ENCODE peak calls at places on chromosomes 11 and 22, in four cellular contexts. V is adrenal gland, P is uterus, D is sigmoid colon. M is an unnamed sample.

GRCh38 chr11:72781313-72782080 is 12.3 kb downstream of the STARD10 start:
- DNase-seq in V (no peak), P (no peak), D (no peak), M (no peak)

GRCh38 chr11:84612645-84613044 is 1014.5 kb downstream of the DLG2 start:
- DNase-seq in V (no peak), P (no peak), D (no peak), M (no peak)

GRCh38 chr11:77752518-77752917 is 68.0 kb downstream of the RSF1 start:
- DNase-seq in V (peak), P (no peak), D (no peak), M (no peak)

GRCh38 chr11:108278546-108278945 is 55.7 kb downstream of the ATM start:
- DNase-seq in V (peak), P (no peak), D (no peak), M (no peak)

GRCh38 chr11:15675683-15676082 is 561.0 kb downstream of the INSC start:
- DNase-seq in V (no peak), P (no peak), D (no peak), M (no peak)

GRCh38 chr11:126106929-126107328 is 44.3 kb upstream of the CDON start:
- DNase-seq in V (no peak), P (no peak), D (no peak), M (no peak)

GRCh38 chr11:122978303-122978620 is 3.4 kb downstream of the BSX start:
- DNase-seq in V (no peak), P (no peak), D (no peak), M (no peak)

GRCh38 chr11:130710442-130711101 is 205.7 kb downstream of the SNX19 start:
- DNase-seq in V (no peak), P (no peak), D (no peak), M (no peak)

GRCh38 chr22:34951212-34951611 is 114.7 kb upstream of the ISX start:
- DNase-seq in V (no peak), P (no peak), D (no peak), M (no peak)

GRCh38 chr22:46002757-46003270 is 25.9 kb upstream of the WNT7B start:
- DNase-seq in V (peak), P (no peak), D (peak), M (no peak)

GRCh38 chr11:5631969-5632635 is 7.3 kb downstream of the TRIM34 start:
- DNase-seq in V (no peak), P (no peak), D (no peak), M (no peak)

GRCh38 chr22:25845985-25846745 is 104.2 kb downstream of the MYO18B start:
- DNase-seq in V (no peak), P (no peak), D (no peak), M (no peak)

GRCh38 chr11:61091373-61092279 is 10.7 kb upstream of the CD5 start:
- DNase-seq in V (no peak), P (peak), D (no peak), M (no peak)

GRCh38 chr11:131998020-131998419 is 627.6 kb downstream of the NTM start:
- DNase-seq in V (no peak), P (peak), D (peak), M (no peak)

GRCh38 chr11:132217856-132218255 is 847.4 kb downstream of the NTM start:
- DNase-seq in V (no peak), P (no peak), D (no peak), M (no peak)

GRCh38 chr22:46297151-46297819 is 615 bp downstream of the GTSE1 start:
- DNase-seq in V (peak), P (no peak), D (no peak), M (peak)

GRCh38 chr11:125980421-125980820 is 34.6 kb downstream of the VSIG10L2 start:
- DNase-seq in V (no peak), P (no peak), D (no peak), M (no peak)

GRCh38 chr11:27571151-27571840 is 64.7 kb upstream of the LIN7C start:
- DNase-seq in V (no peak), P (no peak), D (no peak), M (no peak)

GRCh38 chr22:41021655-41022454 is 70.5 kb upstream of the EP300 start:
- DNase-seq in V (peak), P (peak), D (peak), M (peak)

GRCh38 chr11:86524603-86525352 is 147.6 kb downstream of the ME3 start:
- DNase-seq in V (no peak), P (no peak), D (no peak), M (no peak)

GRCh38 chr11:79980916-79981315 is 540.1 kb upstream of the TENM4 start:
- DNase-seq in V (no peak), P (no peak), D (no peak), M (no peak)

GRCh38 chr22:49408102-49408836 is 419.4 kb downstream of the BRD1 start:
- DNase-seq in V (no peak), P (no peak), D (peak), M (no peak)

GRCh38 chr11:116446048-116446399 is 326.8 kb downstream of the BUD13 start:
- DNase-seq in V (no peak), P (no peak), D (no peak), M (no peak)

DNA sequence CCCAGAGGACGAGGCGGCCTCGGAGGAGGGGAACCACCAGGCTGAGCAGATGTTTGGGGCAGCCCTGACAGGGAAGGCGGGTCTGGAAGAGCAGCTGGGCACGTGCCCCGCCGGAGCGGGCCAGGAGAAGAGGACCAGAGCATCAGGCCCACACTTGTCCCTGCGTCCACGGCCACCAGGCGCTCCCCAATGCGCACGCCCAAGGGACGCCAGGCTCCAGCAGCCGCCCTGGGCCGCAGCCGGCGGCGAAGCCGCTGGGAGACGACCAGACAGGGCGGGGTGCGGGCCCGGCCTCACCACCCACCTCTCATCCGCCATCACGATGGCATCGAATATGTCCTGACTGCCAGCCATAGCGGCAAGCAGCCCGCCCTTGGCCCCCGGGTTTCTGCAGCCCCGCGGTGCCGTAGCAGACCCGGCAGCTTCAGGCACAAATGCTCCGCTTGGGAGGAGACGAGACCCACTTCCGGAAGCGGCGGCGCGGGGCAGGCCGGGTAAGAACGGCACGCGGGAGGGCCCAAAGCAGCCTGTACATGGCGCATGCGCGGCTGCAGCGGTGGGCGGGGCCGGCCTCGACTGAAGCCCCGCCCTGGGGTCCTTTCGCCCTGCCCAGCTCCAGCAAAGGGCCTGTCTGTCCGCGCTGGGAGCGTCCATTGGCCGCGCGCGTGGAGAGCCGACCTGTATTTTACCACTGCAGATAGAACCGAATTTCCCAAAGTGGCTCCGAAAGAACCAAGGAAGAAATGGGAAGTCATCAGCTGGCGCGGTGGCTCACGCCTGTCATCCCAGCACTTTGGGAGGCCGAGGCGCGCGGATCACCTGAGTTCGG is at the start of gene LTO1:
- DNase-seq in V (peak), P (peak), D (peak), M (peak)
- TF ChIP-seq POLR2A in V (peak), P (peak), D (peak), M (peak)

DNA sequence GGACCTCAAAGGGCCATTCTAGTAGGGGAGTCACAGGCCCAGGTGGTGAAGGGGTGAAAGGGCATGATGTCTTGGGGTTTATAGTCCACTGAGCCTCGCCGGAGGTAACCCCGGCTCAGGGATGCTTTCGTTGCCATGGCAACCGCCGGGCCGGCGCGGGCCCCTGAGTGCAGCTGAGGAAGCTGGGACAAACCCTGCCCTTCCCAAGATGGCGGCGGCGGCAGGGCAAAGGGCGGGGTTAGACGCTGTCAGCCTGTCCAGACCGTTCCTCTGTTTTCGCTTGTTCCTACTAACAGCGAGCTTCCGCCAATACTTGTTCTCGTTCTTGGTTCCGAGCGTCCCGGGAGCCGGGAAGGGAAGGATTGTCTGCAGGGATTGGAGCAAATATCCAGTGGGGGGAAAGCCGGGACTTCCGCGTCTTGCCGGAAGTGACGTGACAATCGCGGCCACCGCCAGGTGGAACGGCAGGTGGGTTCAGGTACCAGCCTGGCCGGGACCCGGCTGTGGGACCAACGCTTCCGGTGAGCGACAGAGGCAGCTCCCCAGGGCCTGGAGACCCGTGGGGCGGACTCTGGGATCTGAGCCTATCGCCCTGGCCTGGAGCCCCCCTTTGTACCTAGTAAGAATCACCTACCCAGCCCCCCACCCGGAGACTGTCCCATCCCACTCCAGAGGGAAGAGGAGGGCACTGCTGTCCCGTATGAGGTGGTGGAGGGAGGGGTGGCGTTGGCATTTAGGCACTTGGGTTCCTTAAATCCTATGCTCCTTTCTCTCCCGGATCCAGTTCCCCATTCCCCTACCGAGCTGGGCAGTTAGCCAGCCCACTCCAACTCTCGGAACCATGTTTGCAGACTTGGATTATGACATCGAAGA is at the start of gene PICK1:
- DNase-seq in V (peak), P (peak), D (peak), M (peak)
- TF ChIP-seq POLR2A in V (no peak), P (peak), D (no peak), M (no peak)

GRCh38 chr11:111541209-111542061 is 915 bp downstream of the LAYN start:
- DNase-seq in V (peak), P (peak), D (peak), M (no peak)

GRCh38 chr11:111538407-111539114 is 2.0 kb upstream of the LAYN start:
- DNase-seq in V (no peak), P (no peak), D (no peak), M (no peak)

GRCh38 chr11:111540921-111541208 is 345 bp downstream of the LAYN start:
- DNase-seq in V (no peak), P (no peak), D (no peak), M (no peak)

GRCh38 chr11:111539426-111540113 is 950 bp upstream of the LAYN start:
- DNase-seq in V (no peak), P (no peak), D (no peak), M (no peak)

DNA sequence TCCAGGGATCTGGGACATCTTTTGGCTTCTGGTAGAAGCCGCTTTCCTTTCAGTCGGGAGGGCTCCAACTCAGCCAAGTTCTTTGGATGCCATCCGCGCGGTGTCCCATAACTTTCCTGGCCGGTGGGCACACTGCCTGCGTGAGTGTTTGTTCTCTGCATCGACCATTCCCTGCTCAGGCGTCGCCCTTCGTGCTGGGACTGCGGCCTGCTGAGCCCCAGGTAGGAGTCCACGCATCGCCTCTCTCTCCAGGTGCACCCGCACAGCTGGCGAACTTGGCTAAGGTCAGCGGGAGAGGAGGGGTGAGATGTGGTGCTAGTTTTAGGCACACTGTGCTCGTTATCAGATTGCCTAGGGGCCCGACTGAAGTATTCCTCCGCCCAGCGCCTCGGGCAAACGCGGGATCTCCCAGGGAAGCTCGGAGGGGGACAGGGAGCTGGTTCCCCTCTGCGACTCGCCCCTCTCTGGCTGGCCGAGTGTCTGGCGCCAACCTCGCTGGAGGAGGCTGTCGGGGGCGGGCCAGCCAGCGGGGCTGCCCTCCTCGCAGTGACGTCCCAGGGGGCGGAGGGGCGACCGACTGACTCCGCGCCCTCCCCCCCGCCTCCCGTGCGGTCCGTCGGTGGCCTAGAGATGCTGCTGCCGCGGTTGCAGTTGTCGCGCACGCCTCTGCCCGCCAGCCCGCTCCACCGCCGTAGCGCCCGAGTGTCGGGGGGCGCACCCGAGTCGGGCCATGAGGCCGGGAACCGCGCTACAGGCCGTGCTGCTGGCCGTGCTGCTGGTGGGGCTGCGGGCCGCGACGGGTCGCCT is at the start of gene LAYN:
- DNase-seq in V (peak), P (peak), D (peak), M (no peak)
- TF ChIP-seq POLR2A in V (peak), P (peak), D (peak), M (no peak)

GRCh38 chr22:42269407-42270177 is 861 bp downstream of the TCF20 start:
- DNase-seq in V (peak), P (peak), D (peak), M (peak)
- TF ChIP-seq POLR2A in V (no peak), P (no peak), D (no peak), M (peak)

GRCh38 chr11:120335928-120336640 is at the start of gene ARHGEF12:
- DNase-seq in V (peak), P (peak), D (peak), M (peak)
- TF ChIP-seq POLR2A in V (peak), P (peak), D (peak), M (peak)

DNA sequence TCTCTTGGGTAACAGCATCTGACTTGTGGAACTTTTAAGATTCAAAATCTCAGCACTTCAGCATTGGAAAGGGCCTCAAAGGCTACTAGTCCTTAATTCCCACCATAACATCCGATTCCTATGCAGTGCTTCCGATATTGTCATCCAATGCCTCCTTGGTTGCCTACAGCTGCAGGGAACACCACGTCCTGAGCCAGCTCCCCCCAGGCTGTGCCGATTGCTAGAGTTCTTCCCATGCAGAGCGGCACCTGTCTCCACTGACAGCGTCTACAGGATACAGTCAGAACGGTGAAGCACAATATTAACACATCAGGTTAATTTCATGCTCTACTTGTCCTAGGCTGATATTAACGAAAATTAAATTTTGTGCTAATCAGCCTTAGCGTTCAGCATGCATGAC is 65.8 kb upstream of the E2F8 start:
- DNase-seq in V (no peak), P (no peak), D (no peak), M (no peak)
- TF ChIP-seq POLR2A in V (no peak), P (no peak), D (no peak), M (no peak)

GRCh38 chr22:39502109-39502788 is at the start of gene MIEF1:
- DNase-seq in V (peak), P (peak), D (peak), M (peak)
- TF ChIP-seq POLR2A in V (no peak), P (peak), D (peak), M (peak)